ENCODE peak calls at places on chromosome 12, in seven cellular contexts. N is A549, P is esophagus squamous epithelium, E is mesendoderm, K is astrocyte, I is fibroblast of lung, R is GM23338. Q is an unnamed sample.
A peak's percentile ranks its signal among the peaks of the same experiment; 100 is the strongest.

GRCh38 chr12:5022465-5023061 is 21.1 kb upstream of the KCNA5 start:
- DNase-seq in N (peak; percentile 66), K (peak; percentile 13), I (peak; percentile 47), P (no peak), E (peak; percentile 77), R (peak; percentile 80), Q (peak; percentile 34)

GRCh38 chr12:99455350-99456037 is 192.1 kb upstream of the GARIN6 start:
- DNase-seq in R (peak; percentile 14), K (peak; percentile 92), N (peak; percentile 6), P (no peak), I (no peak), E (peak; percentile 93), Q (peak; percentile 91)

GRCh38 chr12:43728698-43729097 is 29.9 kb downstream of the PUS7L start:
- DNase-seq in E (no peak), K (no peak), P (no peak), R (no peak), N (no peak), I (no peak), Q (no peak)

GRCh38 chr12:115320967-115321366 is 637.0 kb upstream of the TBX3 start:
- DNase-seq in I (no peak), N (no peak), P (no peak), E (no peak), K (no peak), R (no peak), Q (no peak)

GRCh38 chr12:1724250-1724649 is 33.4 kb downstream of the ADIPOR2 start:
- DNase-seq in R (no peak), I (no peak), K (no peak), N (no peak), P (no peak), E (no peak), Q (no peak)

GRCh38 chr12:103455020-103455763 is 40.6 kb downstream of the C12orf42 start:
- DNase-seq in R (no peak), I (no peak), E (no peak), N (no peak), P (no peak), K (no peak), Q (no peak)

GRCh38 chr12:55972906-55973597 is 826 bp upstream of the RAB5B start:
- DNase-seq in E (no peak), N (no peak), R (no peak), I (peak; percentile 59), K (peak; percentile 60), P (no peak), Q (peak; percentile 49)

GRCh38 chr12:80756875-80757274 is 40.2 kb downstream of the MYF5 start:
- DNase-seq in E (no peak), P (no peak), K (peak; percentile 69), R (no peak), N (no peak), I (peak; percentile 5), Q (no peak)

GRCh38 chr12:116406529-116406928 is 129.0 kb upstream of the MED13L start:
- DNase-seq in I (peak; percentile 88), K (no peak), R (peak; percentile 65), N (peak; percentile 90), P (no peak), E (peak; percentile 98), Q (peak; percentile 66)

GRCh38 chr12:52202361-52203078 is 10.7 kb upstream of the KRT80 start:
- DNase-seq in R (peak; percentile 44), I (no peak), N (no peak), E (peak; percentile 37), P (no peak), K (no peak), Q (no peak)

GRCh38 chr12:43737646-43738045 is 20.9 kb downstream of the PUS7L start:
- DNase-seq in P (no peak), E (no peak), N (no peak), R (no peak), I (peak; percentile 65), K (peak; percentile 80), Q (peak; percentile 72)

GRCh38 chr12:131928080-131928764 is 854 bp upstream of the PUS1 start:
- DNase-seq in R (peak; percentile 51), I (peak; percentile 17), N (no peak), E (peak; percentile 70), P (no peak), K (no peak), Q (no peak)
- H3K27ac ChIP-seq in R (no peak overlapping the region), I (peak overlapping the region; percentile 40), N (peak overlapping the region; percentile 98), E (peak overlapping the region; percentile 80), P (peak overlapping the region; percentile 95), K (peak overlapping the region; percentile 58), Q (peak overlapping the region; percentile 45)

DNA sequence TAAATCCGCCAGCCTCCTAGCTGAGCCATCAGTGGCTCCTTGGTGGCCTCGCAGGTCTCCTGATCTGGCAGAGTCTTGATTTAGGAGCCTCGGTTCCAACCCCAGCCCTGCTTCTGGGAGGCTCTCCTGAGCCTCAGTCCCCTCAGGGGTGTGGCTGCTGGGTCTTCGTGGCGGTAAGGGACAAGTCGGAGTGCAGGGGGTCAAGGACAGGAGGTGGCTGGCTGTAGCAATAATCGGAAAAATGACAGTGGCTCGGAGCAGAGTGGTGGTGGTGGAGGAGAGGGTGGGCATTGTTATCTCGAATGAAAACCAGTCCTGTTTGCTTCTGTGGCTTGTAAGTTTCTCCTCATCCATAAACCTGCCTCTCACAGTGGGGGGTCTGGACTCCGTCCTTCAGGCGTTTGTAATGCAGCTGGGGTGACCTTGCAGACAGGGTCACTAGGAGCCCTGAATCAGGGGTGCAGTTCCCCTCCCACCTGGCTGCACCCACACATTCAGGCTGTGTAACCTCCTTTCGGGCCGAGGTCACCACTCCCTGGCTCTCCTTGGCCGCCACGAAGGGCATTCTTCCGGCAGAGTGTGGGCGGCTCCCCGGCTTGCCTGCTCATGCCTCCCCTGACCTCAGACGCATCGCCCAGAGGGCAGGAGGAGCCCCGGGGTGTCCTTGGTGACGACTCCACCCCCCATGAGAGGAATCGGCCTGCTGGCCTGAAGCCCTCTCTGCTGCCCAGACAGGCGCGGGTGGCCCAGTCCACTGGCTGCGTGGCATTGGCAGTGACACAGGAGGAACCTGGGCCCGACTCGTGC is 8.1 kb downstream of the BCL7A start:
- DNase-seq in N (no peak), E (no peak), R (no peak), I (no peak), K (no peak), P (no peak), Q (peak; percentile 50)
- H3K27ac ChIP-seq in N (no peak overlapping the region), E (no peak overlapping the region), R (no peak overlapping the region), I (no peak overlapping the region), K (no peak overlapping the region), P (peak overlapping the region; percentile 1), Q (no peak overlapping the region)

DNA sequence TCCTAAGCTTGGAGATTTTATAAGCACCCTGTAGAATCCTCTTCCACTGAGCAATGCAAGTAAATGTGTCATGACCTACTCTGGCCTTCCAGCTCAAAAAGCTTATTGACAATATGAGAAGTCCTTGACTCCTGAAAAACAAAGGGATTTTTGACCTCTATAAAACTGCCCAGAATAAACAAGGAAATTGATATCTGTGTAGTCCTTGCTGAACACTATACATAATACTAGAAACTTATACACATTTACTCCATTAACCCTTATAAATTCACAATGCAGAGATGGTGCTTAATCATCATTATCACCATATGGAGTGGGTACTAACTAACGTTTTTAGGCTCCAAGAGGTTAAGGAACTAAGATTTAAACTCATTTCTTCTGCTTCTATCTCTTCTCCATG is 197.4 kb upstream of the KRR1 start:
- DNase-seq in K (no peak), I (no peak), E (no peak), R (no peak), P (no peak), N (no peak), Q (no peak)
- H3K27ac ChIP-seq in K (no peak overlapping the region), I (no peak overlapping the region), E (no peak overlapping the region), R (no peak overlapping the region), P (no peak overlapping the region), N (peak overlapping the region; percentile 12), Q (no peak overlapping the region)

GRCh38 chr12:121209221-121209620 is 708 bp upstream of the P2RX4 start:
- DNase-seq in P (no peak), E (no peak), K (no peak), I (no peak), N (no peak), R (no peak), Q (no peak)
- H3K27ac ChIP-seq in P (peak overlapping the region; percentile 93), E (no peak overlapping the region), K (no peak overlapping the region), I (no peak overlapping the region), N (peak overlapping the region; percentile 96), R (no peak overlapping the region), Q (no peak overlapping the region)

GRCh38 chr12:94073441-94074051 is 74.8 kb upstream of the PLXNC1 start:
- DNase-seq in P (no peak), K (no peak), E (no peak), N (no peak), R (no peak), I (peak; percentile 14), Q (no peak)
- H3K27ac ChIP-seq in P (peak overlapping the region; percentile 73), K (no peak overlapping the region), E (no peak overlapping the region), N (no peak overlapping the region), R (no peak overlapping the region), I (no peak overlapping the region), Q (no peak overlapping the region)

GRCh38 chr12:27344246-27344645 is 11.6 kb downstream of the BMAL2 start:
- DNase-seq in N (no peak), E (no peak), I (no peak), R (no peak), P (no peak), K (no peak), Q (peak; percentile 70)
- H3K27ac ChIP-seq in N (peak overlapping the region; percentile 48), E (no peak overlapping the region), I (peak overlapping the region; percentile 80), R (peak overlapping the region; percentile 74), P (peak overlapping the region; percentile 83), K (peak overlapping the region; percentile 79), Q (peak overlapping the region; percentile 95)

Q was measured in foreskin keratinocyte.